ENCODE peak calls at places on chromosomes 2 and 18, in five cellular contexts. B is HT-29, I is NCI-H2081, A is NCI-H2107, C is adrenal gland. Z is an unnamed sample.

GRCh38 chr18:42474577-42474976 is 519.5 kb downstream of the PIK3C3 start:
- DNase-seq in I (no peak), C (no peak), B (no peak), A (no peak), Z (no peak)

GRCh38 chr2:61196671-61197070 is 34.7 kb downstream of the C2orf74 start:
- DNase-seq in A (no peak), I (no peak), C (no peak), B (no peak), Z (no peak)

GRCh38 chr2:28896906-28897305 is 2.4 kb downstream of the WDR43 start:
- DNase-seq in A (no peak), C (no peak), B (no peak), I (no peak), Z (no peak)

GRCh38 chr18:25503567-25504081 is 151.7 kb upstream of the ZNF521 start:
- DNase-seq in B (peak), I (peak), A (no peak), C (peak), Z (peak)

GRCh38 chr2:191626497-191627151 is 51.3 kb upstream of the NABP1 start:
- DNase-seq in A (no peak), I (no peak), B (no peak), C (no peak), Z (no peak)

GRCh38 chr2:38863061-38863695 is 12.6 kb downstream of the DHX57 start:
- DNase-seq in I (no peak), B (no peak), A (no peak), C (no peak), Z (no peak)

GRCh38 chr2:78676921-78677696 is 348.4 kb upstream of the REG3G start:
- DNase-seq in C (no peak), I (no peak), B (no peak), A (no peak), Z (no peak)

GRCh38 chr18:46335551-46336059 is 231.4 kb downstream of the HAUS1 start:
- DNase-seq in A (no peak), I (peak), B (no peak), C (no peak), Z (no peak)

GRCh38 chr2:223459328-223459939 is 142.7 kb downstream of the SCG2 start:
- DNase-seq in B (peak), A (no peak), C (no peak), I (peak), Z (no peak)

GRCh38 chr2:102488063-102488462 is 15.0 kb downstream of the SLC9A4 start:
- DNase-seq in A (no peak), B (peak), I (no peak), C (no peak), Z (no peak)

GRCh38 chr2:142877265-142877756 is at the start of gene KYNU:
- DNase-seq in A (no peak), I (no peak), C (no peak), B (no peak), Z (no peak)

GRCh38 chr18:3572761-3573160 is 122.8 kb downstream of the TGIF1 start:
- DNase-seq in C (no peak), B (no peak), A (no peak), I (no peak), Z (no peak)

GRCh38 chr18:50279752-50280151 is 1.6 kb downstream of the MBD1 start:
- DNase-seq in B (no peak), A (no peak), I (no peak), C (no peak), Z (no peak)

GRCh38 chr2:98453531-98453930 is 8.9 kb downstream of the INPP4A start:
- DNase-seq in I (no peak), C (no peak), A (no peak), B (no peak), Z (no peak)

GRCh38 chr18:6920099-6920955 is 190.8 kb downstream of the ARHGAP28 start:
- DNase-seq in C (peak), B (peak), A (peak), I (peak), Z (peak)

GRCh38 chr18:9803698-9804516 is 81.9 kb upstream of the TXNDC2 start:
- DNase-seq in B (no peak), C (peak), A (no peak), I (peak), Z (peak)

GRCh38 chr18:68262697-68263293 is 452.1 kb downstream of the TMX3 start:
- DNase-seq in C (no peak), A (no peak), I (no peak), B (no peak), Z (no peak)

GRCh38 chr2:46964835-46965560 is 49.4 kb upstream of the MCFD2 start:
- DNase-seq in I (no peak), B (no peak), A (no peak), C (no peak), Z (peak)

Z was measured in prostate gland.